ENCODE peak calls at places on chromosomes 3 and 15, in ten cellular contexts. I is brain microvascular endothelial cell, N is hepatocyte, F is progenitor cell of endocrine pancreas, E is fibroblast of lung, X is heart left ventricle, Y is AG04450, G is WTC11, Q is A549, S is breast epithelium. O is an unnamed sample.

GRCh38 chr3:123026551-123027291 is 842 bp downstream of the SEMA5B start:
- DNase-seq in I (no peak), N (peak), F (peak), E (no peak), X (peak), Y (no peak), G (peak), Q (peak), S (no peak), O (peak)

GRCh38 chr3:149340310-149340933 is 7.0 kb upstream of the TM4SF18 start:
- DNase-seq in I (no peak), N (no peak), F (no peak), E (peak), X (no peak), Y (no peak), G (no peak), Q (peak), S (no peak), O (no peak)

GRCh38 chr3:42143440-42143839 is 52.3 kb downstream of the TRAK1 start:
- DNase-seq in I (no peak), N (no peak), F (no peak), E (no peak), X (no peak), Y (no peak), G (no peak), Q (no peak), S (no peak), O (no peak)

GRCh38 chr3:46892285-46893145 is 15.0 kb downstream of the PTH1R start:
- DNase-seq in I (peak), N (peak), F (peak), E (peak), X (peak), Y (peak), G (peak), Q (peak), S (peak), O (peak)

GRCh38 chr3:55330355-55330754 is 156.8 kb downstream of the WNT5A start:
- DNase-seq in I (peak), N (peak), F (no peak), E (peak), X (no peak), Y (peak), G (no peak), Q (peak), S (no peak), O (no peak)

GRCh38 chr3:192731233-192731632 is 3.9 kb upstream of the FGF12 start:
- DNase-seq in I (no peak), N (no peak), F (no peak), E (no peak), X (no peak), Y (no peak), G (no peak), Q (no peak), S (no peak), O (no peak)

GRCh38 chr3:133301194-133301593 is 98.7 kb upstream of the BFSP2 start:
- DNase-seq in I (peak), N (no peak), F (no peak), E (peak), X (no peak), Y (peak), G (no peak), Q (no peak), S (no peak), O (no peak)

GRCh38 chr3:191210032-191210431 is 11.0 kb downstream of the OSTN start:
- DNase-seq in I (no peak), N (no peak), F (no peak), E (no peak), X (no peak), Y (no peak), G (no peak), Q (no peak), S (no peak), O (no peak)

GRCh38 chr3:40782086-40782721 is 257.4 kb downstream of the ZNF621 start:
- DNase-seq in I (no peak), N (no peak), F (no peak), E (no peak), X (no peak), Y (no peak), G (no peak), Q (peak), S (no peak), O (no peak)
- TF ChIP-seq CTCF in I (peak), N (no peak), F (peak), E (no peak), X (no peak), Y (no peak), G (no peak), Q (no peak), S (no peak), O (no peak)

GRCh38 chr3:23829242-23829934 is 23.6 kb downstream of the UBE2E1 start:
- DNase-seq in I (no peak), N (no peak), F (no peak), E (no peak), X (no peak), Y (no peak), G (no peak), Q (no peak), S (no peak), O (no peak)

GRCh38 chr3:23831517-23832394 is 26.0 kb downstream of the UBE2E1 start:
- DNase-seq in I (no peak), N (no peak), F (no peak), E (no peak), X (no peak), Y (no peak), G (no peak), Q (no peak), S (no peak), O (no peak)

GRCh38 chr3:23832523-23832922 is 26.8 kb downstream of the UBE2E1 start:
- DNase-seq in I (no peak), N (no peak), F (no peak), E (no peak), X (no peak), Y (no peak), G (no peak), Q (no peak), S (no peak), O (no peak)

GRCh38 chr3:23834082-23834870 is 28.5 kb downstream of the UBE2E1 start:
- DNase-seq in I (no peak), N (no peak), F (no peak), E (peak), X (no peak), Y (no peak), G (no peak), Q (no peak), S (no peak), O (no peak)

DNA sequence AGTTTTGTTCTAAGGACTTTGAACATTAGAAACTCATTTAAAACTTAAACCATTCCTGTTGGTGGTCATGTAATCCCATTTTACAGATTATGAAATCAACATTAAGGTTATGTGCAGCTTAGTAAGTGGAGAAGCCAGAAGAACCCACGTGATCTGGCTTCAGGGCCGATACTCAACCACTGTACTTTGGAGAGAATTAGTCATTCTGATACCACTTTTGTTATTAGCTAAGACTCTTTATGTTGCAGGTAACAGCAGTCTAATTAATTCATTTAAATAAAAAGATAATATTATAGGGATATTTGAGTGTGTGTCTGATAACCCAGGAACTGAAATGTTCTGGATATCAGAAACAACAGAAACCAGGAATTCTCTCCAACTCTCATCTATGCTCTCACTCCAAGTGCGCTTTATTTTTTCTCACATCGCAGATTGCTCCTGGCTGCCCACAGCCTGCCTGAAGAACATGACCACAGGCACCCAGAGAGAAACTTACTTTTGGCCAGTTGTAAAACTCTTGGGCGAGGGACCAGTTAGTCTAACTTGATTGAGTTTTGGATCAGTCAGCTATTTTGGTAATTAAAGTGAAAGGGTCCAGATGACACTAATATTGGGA is 25.2 kb downstream of the UBE2E1 start:
- DNase-seq in I (no peak), N (no peak), F (no peak), E (no peak), X (no peak), Y (no peak), G (no peak), Q (no peak), S (no peak), O (no peak)
- TF ChIP-seq CTCF in I (no peak), N (no peak), F (no peak), E (no peak), X (no peak), Y (no peak), G (no peak), Q (no peak), S (no peak), O (no peak)

DNA sequence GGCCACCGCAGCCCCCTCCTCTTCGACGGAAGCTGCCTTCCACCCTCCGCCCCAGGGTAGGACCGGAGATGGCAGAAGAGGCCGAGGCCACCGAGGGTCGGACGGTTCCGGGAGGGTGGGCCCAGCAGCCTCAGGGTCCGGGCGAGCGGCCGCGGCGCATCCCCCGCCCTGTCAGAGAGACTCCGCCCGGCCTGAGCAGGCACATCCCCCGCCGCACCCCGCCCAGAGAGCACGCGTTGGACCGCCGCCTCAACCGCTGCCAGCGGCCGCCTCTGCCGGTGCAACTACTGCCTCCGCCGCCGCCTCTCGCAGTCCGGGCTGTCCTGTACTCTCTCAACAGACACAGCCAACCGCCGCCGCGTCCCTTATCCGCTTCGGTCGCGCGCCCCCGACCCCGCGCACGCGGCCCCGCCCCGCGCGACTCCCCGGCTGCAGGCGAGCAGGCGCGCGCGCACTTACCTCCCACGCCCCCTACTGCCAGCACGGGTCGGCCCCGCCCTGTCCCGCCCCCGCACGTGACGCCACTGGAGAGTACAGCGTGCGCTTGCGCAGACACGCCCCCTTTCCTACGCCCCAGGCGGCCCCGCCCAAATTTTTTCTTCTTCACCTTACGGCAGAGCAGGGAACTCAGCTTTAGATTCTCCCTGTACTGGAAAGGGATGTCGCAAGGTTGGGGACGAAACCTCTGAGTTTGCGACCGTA is at the start of gene MYO9A:
- DNase-seq in I (peak), N (peak), F (peak), E (peak), X (peak), Y (peak), G (peak), Q (peak), S (peak), O (peak)
- TF ChIP-seq CTCF in I (peak), N (no peak), F (no peak), E (no peak), X (no peak), Y (no peak), G (no peak), Q (no peak), S (no peak), O (no peak)

DNA sequence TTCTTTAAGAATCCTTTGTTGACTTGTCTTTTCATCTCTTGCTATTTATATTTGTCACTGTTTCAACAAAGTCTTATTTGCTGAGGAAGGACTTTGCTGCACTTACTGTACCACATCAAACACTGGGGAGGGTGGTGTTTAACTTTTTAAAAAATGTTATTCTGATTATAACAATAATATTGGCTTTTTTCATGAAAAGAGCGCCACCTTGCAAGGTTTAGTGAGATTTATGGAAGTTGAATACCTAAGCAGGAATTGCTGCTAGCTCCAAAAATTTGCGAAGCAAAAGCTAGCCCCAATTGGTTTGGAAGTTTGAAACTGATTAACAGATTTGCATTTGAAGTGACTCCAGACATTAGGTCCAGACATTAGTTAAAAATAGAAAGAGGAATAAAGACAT is 6.7 kb downstream of the ZIC1 start:
- DNase-seq in I (peak), N (no peak), F (no peak), E (no peak), X (no peak), Y (no peak), G (no peak), Q (no peak), S (no peak), O (no peak)
- TF ChIP-seq CTCF in I (peak), N (no peak), F (no peak), E (no peak), X (no peak), Y (peak), G (no peak), Q (peak), S (no peak), O (no peak)

GRCh38 chr3:188959013-188959412 is 212.8 kb upstream of the TPRG1 start:
- DNase-seq in I (no peak), N (no peak), F (no peak), E (no peak), X (no peak), Y (no peak), G (no peak), Q (no peak), S (no peak), O (no peak)

GRCh38 chr3:188955919-188956318 is 215.9 kb upstream of the TPRG1 start:
- DNase-seq in I (no peak), N (no peak), F (no peak), E (peak), X (no peak), Y (no peak), G (no peak), Q (no peak), S (no peak), O (no peak)

GRCh38 chr3:188956839-188957489 is 214.8 kb upstream of the TPRG1 start:
- DNase-seq in I (peak), N (peak), F (no peak), E (peak), X (no peak), Y (no peak), G (no peak), Q (peak), S (no peak), O (no peak)

GRCh38 chr3:188950832-188951489 is 220.8 kb upstream of the TPRG1 start:
- DNase-seq in I (peak), N (peak), F (no peak), E (peak), X (peak), Y (peak), G (no peak), Q (peak), S (no peak), O (no peak)

GRCh38 chr3:188954590-188955208 is 217.1 kb upstream of the TPRG1 start:
- DNase-seq in I (peak), N (peak), F (peak), E (peak), X (peak), Y (peak), G (peak), Q (peak), S (peak), O (peak)
- TF ChIP-seq CTCF in I (peak), N (peak), F (peak), E (peak), X (peak), Y (peak), G (peak), Q (peak), S (peak), O (peak)

GRCh38 chr3:14862303-14862660 is 43.5 kb downstream of the FGD5 start:
- DNase-seq in I (no peak), N (no peak), F (no peak), E (no peak), X (no peak), Y (no peak), G (no peak), Q (no peak), S (no peak), O (no peak)

GRCh38 chr3:14864131-14864530 is 45.4 kb downstream of the FGD5 start:
- DNase-seq in I (no peak), N (no peak), F (no peak), E (no peak), X (no peak), Y (no peak), G (no peak), Q (no peak), S (no peak), O (no peak)

GRCh38 chr3:14861451-14862302 is 42.9 kb downstream of the FGD5 start:
- DNase-seq in I (no peak), N (no peak), F (no peak), E (no peak), X (peak), Y (no peak), G (no peak), Q (no peak), S (no peak), O (no peak)

GRCh38 chr3:14862661-14863230 is 44.0 kb downstream of the FGD5 start:
- DNase-seq in I (no peak), N (no peak), F (no peak), E (no peak), X (peak), Y (no peak), G (no peak), Q (no peak), S (no peak), O (no peak)

GRCh38 chr3:14863324-14864100 is 44.8 kb downstream of the FGD5 start:
- DNase-seq in I (no peak), N (no peak), F (no peak), E (no peak), X (no peak), Y (no peak), G (peak), Q (no peak), S (no peak), O (no peak)
- TF ChIP-seq CTCF in I (peak), N (peak), F (no peak), E (no peak), X (peak), Y (peak), G (peak), Q (no peak), S (no peak), O (no peak)

GRCh38 chr3:188390775-188391443 is 237.0 kb downstream of the LPP start:
- DNase-seq in I (no peak), N (no peak), F (no peak), E (no peak), X (no peak), Y (no peak), G (no peak), Q (no peak), S (no peak), O (no peak)
- TF ChIP-seq CTCF in I (no peak), N (no peak), F (no peak), E (no peak), X (no peak), Y (no peak), G (no peak), Q (no peak), S (no peak), O (no peak)

O was measured in glutamatergic neuron.